ENCODE peak calls at places on chromosomes 2 and 18, in eight cellular contexts. F, T, A, M, R, S, E and J are unnamed samples.
A peak's percentile ranks its signal among the peaks of the same experiment; 100 is the strongest.

GRCh38 chr2:201859886-201860285 is 53.5 kb downstream of the CDK15 start:
- DNase-seq in F (no peak), T (no peak), A (no peak), M (no peak), R (no peak), S (no peak), E (no peak), J (peak; percentile 37)

GRCh38 chr2:12005886-12006681 is 259.7 kb downstream of the LPIN1 start:
- DNase-seq in F (no peak), T (peak; percentile 61), A (no peak), M (no peak), R (no peak), S (peak; percentile 76), E (peak; percentile 63), J (no peak)

GRCh38 chr18:11368020-11368419 is 218.7 kb upstream of the PIEZO2 start:
- DNase-seq in F (no peak), T (no peak), A (no peak), M (no peak), R (no peak), S (no peak), E (no peak), J (no peak)

GRCh38 chr2:224369028-224369632 is 32.8 kb downstream of the FAM124B start:
- DNase-seq in F (peak; percentile 15), T (peak; percentile 79), A (peak; percentile 27), M (peak; percentile 20), R (no peak), S (peak; percentile 49), E (no peak), J (no peak)

GRCh38 chr2:40364143-40364903 is 87.6 kb downstream of the SLC8A1 start:
- DNase-seq in F (no peak), T (no peak), A (no peak), M (no peak), R (no peak), S (no peak), E (no peak), J (no peak)

GRCh38 chr2:49903471-49903870 is 749.2 kb upstream of the FSHR start:
- DNase-seq in F (no peak), T (no peak), A (no peak), M (no peak), R (no peak), S (no peak), E (no peak), J (no peak)

GRCh38 chr2:8169443-8169842 is 512.4 kb upstream of the ID2 start:
- DNase-seq in F (no peak), T (no peak), A (no peak), M (no peak), R (no peak), S (no peak), E (no peak), J (peak; percentile 83)

GRCh38 chr2:174117951-174118930 is 130.1 kb downstream of the OLA1 start:
- DNase-seq in F (no peak), T (no peak), A (no peak), M (no peak), R (no peak), S (no peak), E (no peak), J (peak; percentile 43)

GRCh38 chr18:27619259-27619772 is 434.2 kb upstream of the CHST9 start:
- DNase-seq in F (no peak), T (no peak), A (no peak), M (no peak), R (no peak), S (no peak), E (no peak), J (no peak)

GRCh38 chr18:45481846-45482245 is 133.4 kb upstream of the SLC14A2 start:
- DNase-seq in F (no peak), T (no peak), A (no peak), M (no peak), R (no peak), S (peak; percentile 35), E (no peak), J (no peak)

GRCh38 chr2:207265363-207265762 is 99.6 kb upstream of the KLF7 start:
- DNase-seq in F (no peak), T (no peak), A (no peak), M (no peak), R (no peak), S (no peak), E (no peak), J (no peak)

GRCh38 chr2:38603402-38604265 is 906 bp upstream of the HNRNPLL start:
- DNase-seq in F (peak; percentile 72), T (peak; percentile 94), A (peak; percentile 92), M (peak; percentile 87), R (no peak), S (peak; percentile 88), E (peak; percentile 87), J (no peak)

GRCh38 chr18:1784113-1784512 is 787.2 kb downstream of the METTL4 start:
- DNase-seq in F (no peak), T (no peak), A (peak; percentile 45), M (no peak), R (no peak), S (no peak), E (no peak), J (no peak)

GRCh38 chr2:219419331-219420197 is 1.4 kb downstream of the DES start:
- DNase-seq in F (no peak), T (no peak), A (no peak), M (no peak), R (no peak), S (no peak), E (no peak), J (no peak)
- H3K4me3 ChIP-seq in F (no peak overlapping the region), T (no peak overlapping the region), A (no peak overlapping the region), M (no peak overlapping the region), R (peak overlapping the region; percentile 26), S (no peak overlapping the region), E (no peak overlapping the region), J (no peak overlapping the region)

DNA sequence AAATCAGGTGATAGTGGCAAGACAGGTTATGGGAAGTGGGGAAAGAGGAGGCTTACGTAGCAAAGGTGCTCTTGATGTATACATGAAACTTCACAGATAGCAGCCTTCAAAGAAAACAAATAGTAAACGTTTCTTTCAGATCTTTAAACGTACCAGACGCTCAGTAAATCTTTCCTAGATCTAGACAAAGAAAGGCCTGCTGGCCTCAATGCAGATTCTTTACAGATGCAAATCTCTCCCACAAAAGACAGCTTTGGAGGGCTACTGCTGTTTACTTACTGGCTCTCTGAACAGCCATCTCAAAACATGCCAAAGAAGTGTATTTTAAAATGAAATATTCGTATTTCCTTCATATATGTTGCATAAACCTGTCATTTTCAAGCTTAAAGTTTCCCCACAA is 1279.9 kb upstream of the NRXN1 start:
- DNase-seq in F (no peak), T (no peak), A (no peak), M (no peak), R (no peak), S (no peak), E (no peak), J (no peak)
- H3K9me3 ChIP-seq in F (no peaks in the 10 kb centered on the region), T (peaks cover 13% of the 10 kb centered on the region), A (no peaks in the 10 kb centered on the region), M (no peaks in the 10 kb centered on the region), R (no peaks in the 10 kb centered on the region), S (no peaks in the 10 kb centered on the region), E (no peaks in the 10 kb centered on the region), J (no peaks in the 10 kb centered on the region)

GRCh38 chr2:44684559-44684958 is 256.9 kb upstream of the SIX3 start:
- DNase-seq in F (no peak), T (no peak), A (no peak), M (no peak), R (no peak), S (no peak), E (no peak), J (no peak)

GRCh38 chr2:44680424-44680971 is 261.0 kb upstream of the SIX3 start:
- DNase-seq in F (no peak), T (no peak), A (peak; percentile 44), M (peak; percentile 57), R (no peak), S (no peak), E (no peak), J (no peak)

GRCh38 chr2:44682459-44682858 is 259.0 kb upstream of the SIX3 start:
- DNase-seq in F (no peak), T (no peak), A (no peak), M (no peak), R (no peak), S (no peak), E (no peak), J (no peak)

GRCh38 chr2:44679584-44679983 is 261.9 kb upstream of the SIX3 start:
- DNase-seq in F (no peak), T (no peak), A (no peak), M (no peak), R (no peak), S (no peak), E (no peak), J (no peak)

DNA sequence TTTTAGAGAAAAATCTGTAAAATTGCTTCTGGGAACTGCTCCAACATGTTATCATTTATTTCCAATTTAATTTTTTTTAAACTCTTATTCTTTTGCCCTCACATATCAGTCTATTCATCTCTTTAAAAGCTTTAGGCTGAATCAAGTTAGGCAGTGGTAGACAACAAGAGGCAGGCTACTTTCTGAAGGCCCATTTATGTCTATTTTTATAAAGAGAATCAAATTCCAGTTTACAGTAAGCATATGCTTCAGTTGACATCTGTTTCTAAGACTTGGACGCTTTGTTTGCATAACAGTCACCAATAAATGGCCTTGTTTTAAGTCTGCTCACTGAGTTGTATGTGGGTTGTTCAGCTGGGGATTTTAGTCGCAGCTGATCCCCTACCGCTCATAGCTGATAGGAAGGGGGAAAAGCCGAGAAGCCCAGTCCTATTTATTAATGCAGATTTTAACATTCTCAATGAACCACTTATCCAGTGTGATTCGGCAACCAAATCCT is 260.5 kb upstream of the SIX3 start:
- DNase-seq in F (no peak), T (no peak), A (peak; percentile 81), M (peak; percentile 58), R (no peak), S (no peak), E (no peak), J (no peak)
- H3K4me3 ChIP-seq in F (no peak overlapping the region), T (no peak overlapping the region), A (peak overlapping the region; percentile 33), M (peak overlapping the region; percentile 46), R (no peak overlapping the region), S (no peak overlapping the region), E (no peak overlapping the region), J (no peak overlapping the region)

GRCh38 chr2:535222-535621 is 142.0 kb downstream of the TMEM18 start:
- DNase-seq in F (no peak), T (peak; percentile 56), A (no peak), M (no peak), R (no peak), S (no peak), E (no peak), J (no peak)
- H3K9me3 ChIP-seq in F (peaks cover 21% of the 10 kb centered on the region), T (no peaks in the 10 kb centered on the region), A (peaks cover 6% of the 10 kb centered on the region), M (no peaks in the 10 kb centered on the region), R (no peaks in the 10 kb centered on the region), S (no peaks in the 10 kb centered on the region), E (no peaks in the 10 kb centered on the region), J (peaks cover 9% of the 10 kb centered on the region)

GRCh38 chr2:86686460-86686859 is 33.6 kb upstream of the RMND5A start:
- DNase-seq in F (no peak), T (no peak), A (no peak), M (no peak), R (no peak), S (no peak), E (no peak), J (no peak)
- H3K4me3 ChIP-seq in F (no peak overlapping the region), T (no peak overlapping the region), A (no peak overlapping the region), M (no peak overlapping the region), R (no peak overlapping the region), S (no peak overlapping the region), E (no peak overlapping the region), J (no peak overlapping the region)